ENCODE peak calls at places on chromosome 9, in seven cellular contexts. O, B, E, A, W, Y and X are unnamed samples.

GRCh38 chr9:135575995-135576631 is 14.6 kb downstream of the PAEP start:
- DNase-seq in O (no peak), B (no peak), E (no peak), A (no peak), W (no peak), Y (no peak), X (no peak)

GRCh38 chr9:110919609-110920008 is 118.7 kb downstream of the LPAR1 start:
- DNase-seq in O (peak; percentile 76), B (no peak), E (no peak), A (no peak), W (no peak), Y (peak; percentile 75), X (no peak)

GRCh38 chr9:128456613-128457061 is 831 bp downstream of the ODF2 start:
- DNase-seq in O (peak; percentile 96), B (peak; percentile 10), E (no peak), A (no peak), W (peak; percentile 70), Y (peak; percentile 68), X (peak; percentile 85)

GRCh38 chr9:108194154-108194553 is 661.6 kb downstream of the ACTL7B start:
- DNase-seq in O (no peak), B (no peak), E (no peak), A (no peak), W (no peak), Y (no peak), X (no peak)

GRCh38 chr9:7481570-7481969 is 318.0 kb downstream of the DMAC1 start:
- DNase-seq in O (no peak), B (no peak), E (no peak), A (no peak), W (no peak), Y (no peak), X (no peak)

GRCh38 chr9:22395585-22396205 is 50.9 kb upstream of the DMRTA1 start:
- DNase-seq in O (no peak), B (no peak), E (no peak), A (no peak), W (no peak), Y (no peak), X (no peak)

GRCh38 chr9:135500071-135500524 is 384 bp upstream of the MRPS2 start:
- DNase-seq in O (no peak), B (no peak), E (no peak), A (no peak), W (no peak), Y (no peak), X (no peak)

GRCh38 chr9:111851536-111851935 is 45.1 kb upstream of the UGCG start:
- DNase-seq in O (no peak), B (no peak), E (no peak), A (no peak), W (no peak), Y (peak; percentile 23), X (no peak)

GRCh38 chr9:22256381-22256780 is 190.2 kb upstream of the DMRTA1 start:
- DNase-seq in O (no peak), B (no peak), E (no peak), A (no peak), W (no peak), Y (no peak), X (no peak)

GRCh38 chr9:86557063-86557766 is 203.0 kb upstream of the TUT7 start:
- DNase-seq in O (peak; percentile 90), B (no peak), E (no peak), A (peak; percentile 89), W (no peak), Y (peak; percentile 62), X (no peak)

GRCh38 chr9:104108315-104108714 is 14.2 kb downstream of the SMC2 start:
- DNase-seq in O (no peak), B (no peak), E (no peak), A (no peak), W (no peak), Y (no peak), X (no peak)

GRCh38 chr9:37621299-37621934 is 29.0 kb upstream of the TOMM5 start:
- DNase-seq in O (no peak), B (no peak), E (no peak), A (no peak), W (no peak), Y (no peak), X (no peak)

GRCh38 chr9:77966718-77967117 is 64.9 kb downstream of the GNAQ start:
- DNase-seq in O (no peak), B (no peak), E (no peak), A (no peak), W (no peak), Y (no peak), X (no peak)

GRCh38 chr9:64773491-64773931 is 511.5 kb downstream of the FOXD4L5 start:
- DNase-seq in O (no peak), B (no peak), E (no peak), A (no peak), W (no peak), Y (no peak), X (no peak)

GRCh38 chr9:120890415-120891254 is 13.6 kb upstream of the PHF19 start:
- DNase-seq in O (peak; percentile 32), B (no peak), E (no peak), A (no peak), W (peak; percentile 17), Y (no peak), X (no peak)

GRCh38 chr9:134744542-134745295 is 103.1 kb downstream of the COL5A1 start:
- DNase-seq in O (no peak), B (no peak), E (no peak), A (no peak), W (no peak), Y (no peak), X (no peak)

GRCh38 chr9:94560237-94560636 is 5.4 kb downstream of the PCAT7 start:
- DNase-seq in O (no peak), B (no peak), E (no peak), A (no peak), W (no peak), Y (no peak), X (no peak)

GRCh38 chr9:109273869-109274268 is 47.0 kb downstream of the EPB41L4B start:
- DNase-seq in O (no peak), B (no peak), E (no peak), A (no peak), W (no peak), Y (no peak), X (no peak)

GRCh38 chr9:104232781-104233341 is 138.8 kb downstream of the SMC2 start:
- DNase-seq in O (peak; percentile 5), B (no peak), E (no peak), A (no peak), W (no peak), Y (no peak), X (no peak)

GRCh38 chr9:5790923-5791322 is 42.0 kb downstream of the ERMP1 start:
- DNase-seq in O (no peak), B (no peak), E (no peak), A (no peak), W (no peak), Y (no peak), X (no peak)

GRCh38 chr9:34114436-34114835 is 12.1 kb downstream of the DCAF12 start:
- DNase-seq in O (no peak), B (no peak), E (no peak), A (no peak), W (no peak), Y (no peak), X (no peak)

GRCh38 chr9:4567601-4568000 is 77.3 kb downstream of the SLC1A1 start:
- DNase-seq in O (no peak), B (no peak), E (no peak), A (no peak), W (no peak), Y (no peak), X (no peak)

GRCh38 chr9:133837644-133838597 is 99.8 kb upstream of the SARDH start:
- DNase-seq in O (no peak), B (no peak), E (no peak), A (no peak), W (no peak), Y (no peak), X (no peak)

GRCh38 chr9:89179920-89180667 is 1.5 kb upstream of the SHC3 start:
- DNase-seq in O (peak; percentile 96), B (peak; percentile 56), E (peak; percentile 19), A (peak; percentile 92), W (peak; percentile 89), Y (peak; percentile 90), X (peak; percentile 99)

GRCh38 chr9:98184326-98184725 is 8.1 kb downstream of the CORO2A start:
- DNase-seq in O (no peak), B (no peak), E (no peak), A (no peak), W (no peak), Y (no peak), X (no peak)

GRCh38 chr9:124038790-124039633 is 27.4 kb downstream of the LHX2 start:
- DNase-seq in O (no peak), B (no peak), E (no peak), A (no peak), W (no peak), Y (no peak), X (no peak)

GRCh38 chr9:88651682-88652633 is 117.0 kb downstream of the NXNL2 start:
- DNase-seq in O (peak; percentile 96), B (peak; percentile 35), E (no peak), A (peak; percentile 94), W (no peak), Y (peak; percentile 87), X (no peak)

GRCh38 chr9:133050142-133050541 is 11.6 kb upstream of the CEL start:
- DNase-seq in O (no peak), B (no peak), E (no peak), A (no peak), W (no peak), Y (no peak), X (no peak)

GRCh38 chr9:2407450-2407849 is 214.1 kb upstream of the VLDLR start:
- DNase-seq in O (no peak), B (no peak), E (no peak), A (no peak), W (no peak), Y (no peak), X (no peak)

GRCh38 chr9:92964981-92965758 is 17.8 kb downstream of the FGD3 start:
- DNase-seq in O (no peak), B (no peak), E (no peak), A (no peak), W (no peak), Y (no peak), X (no peak)

GRCh38 chr9:20491612-20492011 is 130.7 kb downstream of the MLLT3 start:
- DNase-seq in O (no peak), B (no peak), E (no peak), A (no peak), W (no peak), Y (no peak), X (no peak)

GRCh38 chr9:34498511-34498910 is 24.3 kb downstream of the ENHO start:
- DNase-seq in O (no peak), B (no peak), E (no peak), A (no peak), W (no peak), Y (no peak), X (peak; percentile 20)

GRCh38 chr9:85536514-85536913 is 205.2 kb downstream of the AGTPBP1 start:
- DNase-seq in O (no peak), B (no peak), E (no peak), A (no peak), W (no peak), Y (no peak), X (peak; percentile 67)

GRCh38 chr9:4849364-4849763 is 56.6 kb downstream of the RCL1 start:
- DNase-seq in O (no peak), B (no peak), E (no peak), A (no peak), W (peak; percentile 38), Y (no peak), X (peak; percentile 9)

GRCh38 chr9:91948423-91949292 is 1.4 kb downstream of the ROR2 start:
- DNase-seq in O (peak; percentile 36), B (no peak), E (peak; percentile 6), A (no peak), W (peak; percentile 73), Y (peak; percentile 33), X (peak; percentile 75)

GRCh38 chr9:79581388-79581787 is 9.6 kb downstream of the TLE4 start:
- DNase-seq in O (no peak), B (no peak), E (no peak), A (no peak), W (no peak), Y (no peak), X (no peak)

GRCh38 chr9:90054810-90055209 is 450.0 kb downstream of the GADD45G start:
- DNase-seq in O (no peak), B (no peak), E (no peak), A (no peak), W (no peak), Y (no peak), X (no peak)

GRCh38 chr9:126097679-126098078 is 228.9 kb upstream of the MVB12B start:
- DNase-seq in O (no peak), B (no peak), E (no peak), A (no peak), W (no peak), Y (no peak), X (no peak)